ENCODE peak calls at places on chromosomes 3 and 15, in four cellular contexts. X is SK-N-SH, F is HL-60, D is K562. V is an unnamed sample.

GRCh38 chr3:193563999-193564398 is 9.3 kb upstream of the ATP13A4 start:
- DNase-seq in X (no peak), F (no peak), D (no peak), V (no peak)

GRCh38 chr3:196650740-196651311 is 11.3 kb downstream of the NRROS start:
- DNase-seq in F (peak), X (peak), D (peak), V (no peak)

GRCh38 chr3:137103739-137104138 is 146.0 kb downstream of the IL20RB start:
- DNase-seq in X (no peak), D (no peak), F (no peak), V (no peak)

GRCh38 chr3:31167666-31168065 is 273.2 kb upstream of the GADL1 start:
- DNase-seq in D (no peak), X (no peak), F (no peak), V (no peak)

GRCh38 chr3:13598926-13599886 is 50.3 kb downstream of the FBLN2 start:
- DNase-seq in X (no peak), F (no peak), D (no peak), V (no peak)

GRCh38 chr3:179410317-179410716 is 41.0 kb downstream of the GNB4 start:
- DNase-seq in X (no peak), D (no peak), F (no peak), V (no peak)

GRCh38 chr3:128950223-128950938 is 43.5 kb downstream of the CFAP92 start:
- DNase-seq in X (peak), D (no peak), F (peak), V (peak)

GRCh38 chr3:101702726-101703125 is 16.2 kb upstream of the RPL24 start:
- DNase-seq in F (no peak), D (no peak), X (no peak), V (no peak)

GRCh38 chr3:52683611-52684010 is 2.1 kb downstream of the PBRM1 start:
- DNase-seq in X (no peak), D (no peak), F (peak), V (no peak)

GRCh38 chr3:17088017-17088416 is 203.3 kb downstream of the PLCL2 start:
- DNase-seq in X (no peak), F (no peak), D (no peak), V (no peak)

GRCh38 chr15:80835338-80835737 is 56.2 kb downstream of the CEMIP start:
- DNase-seq in D (no peak), X (no peak), F (no peak), V (no peak)

GRCh38 chr3:51721062-51721745 is 14.3 kb downstream of the GRM2 start:
- DNase-seq in F (peak), D (no peak), X (no peak), V (no peak)

GRCh38 chr3:173839859-173840258 is 442.3 kb downstream of the NLGN1 start:
- DNase-seq in D (no peak), F (no peak), X (no peak), V (no peak)

GRCh38 chr3:65439641-65440040 is 599.1 kb downstream of the MAGI1 start:
- DNase-seq in D (peak), X (peak), F (no peak), V (peak)

GRCh38 chr15:77542491-77543001 is 90.2 kb downstream of the LINGO1 start:
- DNase-seq in D (no peak), X (no peak), F (no peak), V (no peak)

GRCh38 chr3:170692720-170693119 is 106.8 kb upstream of the SLC7A14 start:
- DNase-seq in X (no peak), D (no peak), F (no peak), V (no peak)

GRCh38 chr3:159624616-159625015 is 364.0 kb upstream of the IL12A start:
- DNase-seq in F (no peak), X (no peak), D (no peak), V (no peak)

GRCh38 chr15:73891328-73891975 is 18.1 kb downstream of the TBC1D21 start:
- DNase-seq in D (no peak), F (no peak), X (no peak), V (no peak)

GRCh38 chr3:127328391-127328790 is 40.5 kb upstream of the PRR20G start:
- DNase-seq in X (no peak), D (no peak), F (no peak), V (no peak)

GRCh38 chr3:151558621-151559020 is 97.8 kb upstream of the IGSF10 start:
- DNase-seq in D (no peak), F (no peak), X (no peak), V (no peak)

GRCh38 chr3:65639444-65639843 is 399.3 kb downstream of the MAGI1 start:
- DNase-seq in D (no peak), X (no peak), F (no peak), V (no peak)

GRCh38 chr3:159881828-159882309 is 106.8 kb upstream of the IL12A start:
- DNase-seq in F (no peak), X (no peak), D (no peak), V (no peak)

GRCh38 chr3:62051506-62051905 is 321.8 kb downstream of the FEZF2 start:
- DNase-seq in X (peak), F (no peak), D (peak), V (no peak)

GRCh38 chr15:58469432-58470353 is 37.9 kb downstream of the LIPC start:
- DNase-seq in D (no peak), X (no peak), F (no peak), V (no peak)

GRCh38 chr3:115359507-115359906 is 212.4 kb upstream of the ZBTB20 start:
- DNase-seq in X (no peak), D (no peak), F (no peak), V (no peak)

GRCh38 chr3:194058189-194058571 is 77.8 kb upstream of the HES1 start:
- DNase-seq in X (peak), F (no peak), D (peak), V (peak)

GRCh38 chr15:48625126-48625525 is 20.4 kb downstream of the FBN1 start:
- DNase-seq in D (no peak), F (no peak), X (no peak), V (no peak)

GRCh38 chr15:48627260-48627969 is 18.1 kb downstream of the FBN1 start:
- DNase-seq in X (no peak), D (no peak), F (no peak), V (no peak)

GRCh38 chr15:48623456-48623855 is 22.1 kb downstream of the FBN1 start:
- DNase-seq in F (no peak), D (no peak), X (no peak), V (no peak)

GRCh38 chr15:48622227-48622626 is 23.3 kb downstream of the FBN1 start:
- DNase-seq in D (no peak), X (no peak), F (no peak), V (no peak)

DNA sequence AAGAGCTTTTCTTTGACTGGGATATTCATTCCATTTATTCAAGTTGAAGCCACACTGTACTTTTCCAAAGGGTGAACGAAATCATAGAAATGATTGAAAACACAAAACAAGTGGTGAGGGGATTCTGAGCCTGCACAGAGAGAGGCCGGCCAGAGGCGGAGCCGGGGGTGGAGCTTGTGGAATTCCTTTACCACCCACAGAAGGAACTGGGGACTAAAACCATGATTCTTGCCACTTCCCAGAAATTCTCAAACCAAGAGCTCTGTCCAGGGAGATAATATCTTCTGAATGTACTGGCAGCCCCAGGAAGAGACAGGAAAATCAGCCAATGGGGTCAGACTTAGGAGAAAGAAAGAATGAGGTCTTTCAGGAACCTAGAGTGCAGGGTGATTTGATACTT is 20.8 kb downstream of the FBN1 start:
- DNase-seq in D (no peak), F (no peak), X (no peak), V (no peak)
- TF ChIP-seq GABPA in D (no peak), F (no peak), X (no peak), V (no peak)

GRCh38 chr3:81931265-81931664 is 169.8 kb upstream of the GBE1 start:
- DNase-seq in F (no peak), X (no peak), D (no peak), V (no peak)

GRCh38 chr3:81929697-81930096 is 168.3 kb upstream of the GBE1 start:
- DNase-seq in X (no peak), F (no peak), D (peak), V (no peak)

GRCh38 chr3:81936817-81937216 is 175.4 kb upstream of the GBE1 start:
- DNase-seq in D (no peak), F (peak), X (no peak), V (no peak)

GRCh38 chr3:81927811-81928210 is 166.4 kb upstream of the GBE1 start:
- DNase-seq in D (no peak), F (no peak), X (no peak), V (no peak)

GRCh38 chr3:81931852-81932251 is 170.4 kb upstream of the GBE1 start:
- DNase-seq in D (no peak), F (no peak), X (no peak), V (no peak)
- TF ChIP-seq GABPA in D (no peak), F (no peak), X (no peak), V (no peak)

DNA sequence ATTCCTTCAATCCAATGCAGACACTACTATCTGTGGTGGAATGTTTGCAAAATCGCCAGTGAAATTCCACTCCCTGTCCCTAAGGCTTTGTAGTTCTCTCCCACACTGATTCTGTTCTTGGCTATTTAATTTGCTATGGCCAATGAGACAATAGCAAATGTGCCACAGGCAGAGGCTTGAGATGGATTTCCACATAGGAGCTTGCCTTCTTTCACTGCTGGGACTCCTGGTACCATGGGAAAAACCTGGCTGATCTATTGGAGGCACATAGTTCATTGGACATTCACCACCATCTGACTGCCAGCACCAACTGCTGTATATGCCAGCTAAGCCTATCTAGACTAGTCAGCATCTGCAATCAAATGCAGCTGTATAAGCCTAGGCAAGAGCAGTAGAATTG is 103.8 kb downstream of the NR1D2 start:
- DNase-seq in X (no peak), D (no peak), F (no peak), V (no peak)
- TF ChIP-seq GABPA in X (no peak), D (no peak), F (no peak), V (no peak)

GRCh38 chr3:164537485-164537884 is 540.8 kb downstream of the SI start:
- DNase-seq in D (no peak), F (no peak), X (no peak), V (no peak)
- TF ChIP-seq GABPA in D (no peak), F (no peak), X (no peak), V (no peak)

GRCh38 chr3:123188058-123188457 is 13.7 kb upstream of the SEC22A start:
- DNase-seq in X (no peak), D (no peak), F (no peak), V (no peak)
- TF ChIP-seq GABPA in X (no peak), D (no peak), F (no peak), V (no peak)

DNA sequence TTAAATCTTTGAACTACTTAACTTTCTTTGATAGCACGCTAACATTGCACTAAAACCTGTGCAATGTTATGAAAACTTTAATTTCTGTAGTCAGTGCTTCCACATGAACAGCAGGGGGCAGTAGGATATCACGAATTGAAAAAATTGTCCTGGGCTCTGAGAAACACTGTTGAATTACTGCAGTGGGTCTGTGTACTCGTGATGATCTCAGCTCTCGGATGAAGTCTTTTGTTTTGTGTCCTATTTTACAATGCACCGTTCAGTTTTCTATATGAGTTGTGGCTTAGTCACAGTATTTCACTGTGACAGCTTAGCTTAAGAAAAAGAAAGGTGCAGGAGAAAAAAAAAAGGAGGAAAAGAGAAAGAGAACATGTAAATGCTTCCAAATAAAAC is 141.3 kb upstream of the CCDC54 start:
- DNase-seq in X (peak), F (peak), D (peak), V (no peak)
- TF ChIP-seq GABPA in X (no peak), F (no peak), D (no peak), V (no peak)

GRCh38 chr15:85749261-85750151 is 45.2 kb downstream of the KLHL25 start:
- DNase-seq in D (no peak), X (no peak), F (no peak), V (no peak)
- TF ChIP-seq GABPA in D (no peak), X (no peak), F (no peak), V (no peak)

DNA sequence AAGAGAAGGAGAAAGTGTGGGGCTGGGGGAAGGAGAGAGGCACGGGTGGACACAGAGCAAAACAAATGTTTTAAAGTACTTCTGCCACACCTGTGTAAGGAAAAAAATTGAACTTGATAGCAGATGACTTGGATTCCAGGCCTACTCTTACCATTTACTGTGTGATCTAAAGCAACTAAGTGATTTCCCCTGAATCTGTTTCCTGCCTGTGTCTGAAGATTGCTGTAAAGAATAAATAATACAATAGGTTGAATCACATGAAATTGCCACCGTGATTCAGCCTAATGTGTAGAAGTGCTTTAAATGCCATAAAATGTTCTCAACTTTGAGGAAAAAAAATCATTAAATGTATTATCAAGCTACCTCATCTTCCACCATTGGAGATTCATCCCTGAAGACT is 27.6 kb upstream of the NUDT16 start:
- DNase-seq in D (no peak), F (no peak), X (no peak), V (no peak)
- TF ChIP-seq GABPA in D (no peak), F (no peak), X (no peak), V (no peak)

GRCh38 chr15:99433026-99433756 is 132.6 kb upstream of the MEF2A start:
- DNase-seq in X (no peak), D (peak), F (no peak), V (no peak)

GRCh38 chr15:99431661-99432091 is 134.1 kb upstream of the MEF2A start:
- DNase-seq in X (no peak), F (no peak), D (no peak), V (no peak)

GRCh38 chr15:99433757-99434211 is 132.0 kb upstream of the MEF2A start:
- DNase-seq in D (no peak), X (no peak), F (no peak), V (no peak)

GRCh38 chr15:99430881-99431401 is 134.8 kb upstream of the MEF2A start:
- DNase-seq in D (no peak), X (no peak), F (no peak), V (no peak)

DNA sequence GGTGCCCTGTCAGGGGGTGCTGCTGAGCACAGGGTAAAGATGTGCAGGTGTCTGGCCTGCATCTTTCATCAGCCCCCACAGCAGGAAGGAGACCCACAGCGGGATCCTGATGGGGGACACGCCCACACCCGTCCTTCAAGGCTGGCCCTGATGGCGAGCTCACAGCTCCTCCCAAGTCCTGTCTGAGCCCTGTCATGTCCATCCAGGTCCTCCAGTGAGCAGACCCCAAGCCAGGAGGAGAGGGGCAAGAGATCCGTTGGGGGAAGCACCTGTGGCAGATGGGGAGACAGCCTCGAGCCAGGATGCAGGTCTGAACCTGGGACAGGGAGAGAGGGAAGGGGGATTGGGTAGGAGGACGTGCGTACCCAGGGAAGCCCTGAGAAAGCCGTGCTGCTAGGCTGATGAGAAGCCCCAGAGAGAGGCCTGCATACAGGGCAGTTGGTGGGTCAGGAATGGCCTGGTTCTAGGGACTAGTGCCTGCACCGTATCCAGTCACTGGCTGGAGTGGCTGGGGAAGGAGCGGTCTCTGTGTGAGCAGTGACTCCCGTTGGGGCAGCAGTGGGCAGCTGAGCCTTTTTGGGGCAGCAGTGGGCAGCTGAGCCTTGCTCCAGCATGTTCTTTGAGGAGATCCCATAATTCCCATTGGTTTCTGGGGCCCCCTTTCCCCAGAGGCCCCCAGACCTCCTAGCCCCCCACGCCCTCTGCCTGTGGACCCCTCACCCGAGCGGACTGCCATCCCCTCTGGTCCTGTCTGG is 133.3 kb upstream of the MEF2A start:
- DNase-seq in D (no peak), F (no peak), X (no peak), V (no peak)
- TF ChIP-seq GABPA in D (no peak), F (no peak), X (no peak), V (no peak)

GRCh38 chr3:177881330-177881729 is 654.9 kb upstream of the KCNMB2 start:
- DNase-seq in D (no peak), X (peak), F (no peak), V (no peak)
- TF ChIP-seq GABPA in D (no peak), X (no peak), F (no peak), V (no peak)

V was measured in H1.